ENCODE peak calls at places on chromosomes 2 and 18, in four cellular contexts. K, B, C and T are unnamed samples.

GRCh38 chr2:85549095-85549494 is 10.1 kb downstream of the MAT2A start:
- DNase-seq in B (no peak), C (no peak), K (no peak), T (no peak)

GRCh38 chr2:131130298-131130596 is 25.1 kb downstream of the PLEKHB2 start:
- DNase-seq in B (no peak), C (no peak), K (no peak), T (no peak)

GRCh38 chr2:189217546-189217945 is 38.0 kb upstream of the COL5A2 start:
- DNase-seq in C (no peak), B (no peak), K (peak; percentile 74), T (no peak)

GRCh38 chr18:31892936-31893335 is 50.0 kb downstream of the TRAPPC8 start:
- DNase-seq in K (no peak), B (no peak), C (no peak), T (no peak)

GRCh38 chr2:43269074-43269572 is 42.7 kb upstream of the ZFP36L2 start:
- DNase-seq in C (no peak), B (no peak), K (no peak), T (peak; percentile 73)

GRCh38 chr2:174338626-174339570 is 4.1 kb downstream of the SP9 start:
- DNase-seq in C (no peak), B (no peak), K (peak; percentile 41), T (no peak)

GRCh38 chr2:229330952-229331351 is 59.9 kb upstream of the PID1 start:
- DNase-seq in C (no peak), B (no peak), K (no peak), T (no peak)

GRCh38 chr2:98093611-98094010 is 6.6 kb downstream of the VWA3B start:
- DNase-seq in B (no peak), K (no peak), C (no peak), T (no peak)

GRCh38 chr18:55588001-55588875 is at the start of gene TCF4:
- DNase-seq in K (peak; percentile 67), B (no peak), C (no peak), T (peak; percentile 56)

GRCh38 chr2:74039611-74040010 is 54.9 kb downstream of the TET3 start:
- DNase-seq in B (no peak), K (no peak), C (no peak), T (no peak)

GRCh38 chr2:16321872-16322271 is 343.8 kb downstream of the CYRIA start:
- DNase-seq in C (no peak), B (no peak), K (no peak), T (peak; percentile 13)

GRCh38 chr18:72866901-72867701 is 686 bp downstream of the NETO1 start:
- DNase-seq in B (no peak), C (no peak), K (peak; percentile 46), T (no peak)

GRCh38 chr2:150234787-150235512 is 252.5 kb downstream of the RND3 start:
- DNase-seq in C (no peak), K (no peak), B (no peak), T (no peak)

GRCh38 chr18:53792762-53793161 is 431.7 kb downstream of the MBD2 start:
- DNase-seq in K (no peak), B (no peak), C (no peak), T (no peak)

GRCh38 chr2:9091819-9092218 is 88.3 kb upstream of the MBOAT2 start:
- DNase-seq in C (no peak), K (no peak), B (no peak), T (no peak)

GRCh38 chr2:104952976-104953375 is 84.9 kb upstream of the MRPS9 start:
- DNase-seq in B (no peak), K (no peak), C (no peak), T (no peak)

GRCh38 chr18:2570772-2571199 is 519 bp downstream of the METTL4 start:
- DNase-seq in B (peak; percentile 20), K (peak; percentile 70), C (peak; percentile 60), T (peak; percentile 78)

GRCh38 chr2:127128508-127128907 is 21.6 kb upstream of the BIN1 start:
- DNase-seq in K (peak; percentile 60), B (peak; percentile 71), C (no peak), T (no peak)

GRCh38 chr2:54880428-54880827 is 157.0 kb downstream of the EML6 start:
- DNase-seq in K (no peak), C (no peak), B (no peak), T (no peak)

GRCh38 chr18:37182340-37183135 is 353.6 kb downstream of the KIAA1328 start:
- DNase-seq in B (no peak), K (no peak), C (no peak), T (no peak)

GRCh38 chr18:11947214-11948119 is 33.8 kb upstream of the IMPA2 start:
- DNase-seq in K (peak; percentile 75), B (peak; percentile 69), C (peak; percentile 79), T (peak; percentile 81)

GRCh38 chr18:48813833-48814489 is 136.8 kb downstream of the SMAD7 start:
- DNase-seq in K (no peak), B (no peak), C (no peak), T (peak; percentile 68)

GRCh38 chr2:101040761-101041160 is 38.7 kb downstream of the RPL31 start:
- DNase-seq in K (no peak), C (no peak), B (no peak), T (no peak)

GRCh38 chr2:11406492-11407381 is 59.2 kb downstream of the E2F6 start:
- DNase-seq in B (no peak), K (no peak), C (no peak), T (peak; percentile 77)

GRCh38 chr2:239249781-239250180 is 151.0 kb downstream of the HDAC4 start:
- DNase-seq in B (no peak), C (no peak), K (no peak), T (no peak)

GRCh38 chr18:76494541-76495403 is at the start of gene ZNF516:
- DNase-seq in C (peak; percentile 25), B (no peak), K (peak; percentile 53), T (no peak)

GRCh38 chr2:61763605-61764034 is 90.2 kb downstream of the FAM161A start:
- DNase-seq in K (no peak), C (peak; percentile 45), B (no peak), T (peak; percentile 51)
- TF ChIP-seq CREM in K (no peak), C (no peak), B (no peak), T (peak; percentile 42)

GRCh38 chr18:22378672-22379282 is 38.9 kb downstream of the CTAGE1 start:
- DNase-seq in C (peak; percentile 25), K (peak; percentile 39), B (no peak), T (peak; percentile 16)
- TF ChIP-seq CREM in C (no peak), K (no peak), B (no peak), T (no peak)

DNA sequence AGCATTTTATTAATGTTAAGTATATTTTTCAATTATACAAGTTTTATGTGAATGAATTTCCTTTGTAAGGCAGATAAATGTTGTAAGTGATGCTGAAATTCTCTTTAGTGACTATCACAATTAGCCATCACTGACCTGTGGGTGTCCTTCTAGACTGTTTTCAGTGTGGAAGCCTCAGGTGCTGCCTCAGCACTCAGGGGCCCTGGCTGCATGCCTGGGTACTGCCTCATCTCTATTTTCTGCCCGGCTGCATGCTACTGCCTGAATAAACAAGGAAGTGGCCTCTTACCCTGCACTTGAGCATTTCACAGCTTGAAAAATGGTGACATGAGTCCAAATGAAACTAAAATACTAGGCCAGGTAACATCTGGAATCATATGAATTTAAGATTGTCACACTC is 787.6 kb upstream of the SALL3 start:
- DNase-seq in C (no peak), B (no peak), K (peak; percentile 26), T (no peak)
- TF ChIP-seq CREM in C (no peak), B (no peak), K (no peak), T (no peak)

GRCh38 chr2:58890865-58891525 is 649.9 kb upstream of the FANCL start:
- DNase-seq in K (no peak), B (no peak), C (no peak), T (peak; percentile 8)

GRCh38 chr2:58895849-58896248 is 654.7 kb upstream of the FANCL start:
- DNase-seq in K (no peak), C (no peak), B (no peak), T (no peak)

GRCh38 chr2:58896600-58896999 is 655.5 kb upstream of the FANCL start:
- DNase-seq in B (no peak), C (no peak), K (no peak), T (no peak)

GRCh38 chr2:58891828-58892366 is 650.8 kb upstream of the FANCL start:
- DNase-seq in B (no peak), K (no peak), C (peak; percentile 5), T (peak; percentile 52)

DNA sequence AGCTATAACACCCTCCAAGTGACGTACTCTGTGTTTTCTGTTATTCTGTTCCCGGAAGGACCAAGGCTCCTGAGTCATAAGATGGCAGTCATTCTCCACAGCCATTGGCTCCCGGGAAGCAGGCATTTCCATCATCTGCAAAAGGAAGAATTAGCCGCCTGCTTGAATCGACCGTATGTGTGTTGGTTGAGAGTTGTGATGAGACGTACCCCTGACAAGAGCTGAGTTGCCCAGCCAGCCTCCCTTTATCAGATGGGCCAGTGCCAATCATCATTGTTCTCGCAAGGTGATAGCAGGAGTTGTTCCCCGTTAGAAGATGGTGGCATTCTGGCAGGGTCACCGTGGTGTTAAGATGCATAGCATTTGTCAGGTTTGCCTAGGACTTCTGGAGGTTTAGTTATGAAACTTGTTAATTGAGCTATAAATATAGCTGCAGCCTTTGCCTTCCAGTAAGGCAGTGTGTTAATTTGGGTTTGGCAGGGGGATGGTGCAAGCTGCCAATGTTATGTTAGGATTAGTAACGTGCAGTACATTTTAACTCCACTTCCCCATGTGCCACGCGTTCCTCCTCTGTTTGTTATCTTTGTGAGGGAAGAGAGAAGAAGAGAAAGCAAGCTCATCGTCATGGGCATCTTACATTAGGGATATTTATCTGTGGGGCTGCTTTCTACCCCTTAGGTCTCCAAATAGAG is 652.7 kb upstream of the FANCL start:
- DNase-seq in B (no peak), K (no peak), C (no peak), T (no peak)
- TF ChIP-seq CREM in B (no peak), K (no peak), C (no peak), T (no peak)

DNA sequence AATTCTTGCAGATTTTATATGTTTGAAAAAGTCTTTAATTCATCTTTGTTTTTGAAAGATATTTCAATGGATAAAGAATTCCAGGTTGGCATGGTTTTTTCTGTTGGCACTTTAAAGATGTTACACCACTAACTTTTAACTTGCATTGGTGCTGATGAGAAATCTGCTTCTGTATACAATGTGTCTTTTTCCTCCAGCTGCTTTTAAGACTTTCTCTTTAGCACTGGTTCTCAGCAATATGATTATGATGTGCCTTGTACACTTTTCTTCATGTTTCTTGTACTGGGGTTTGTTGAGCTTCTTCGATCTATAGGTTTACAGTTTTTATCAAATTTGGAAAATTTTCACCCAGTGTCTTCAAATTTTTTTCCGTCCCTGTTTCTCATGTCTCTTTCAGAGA is 29.2 kb downstream of the PECR start:
- DNase-seq in K (no peak), C (no peak), B (no peak), T (no peak)
- TF ChIP-seq CREM in K (no peak), C (no peak), B (no peak), T (no peak)

GRCh38 chr2:232480201-232481190 is 7.1 kb downstream of the ECEL1 start:
- DNase-seq in C (no peak), B (no peak), K (peak; percentile 10), T (no peak)
- TF ChIP-seq CREM in C (no peak), B (no peak), K (no peak), T (no peak)